ENCODE peak calls at places on chromosomes 3 and 15, in eight cellular contexts. O is brain pericyte, M is T-helper 9 cell, A is head of caudate nucleus, B is cardiac fibroblast, C is upper lobe of right lung, Z is bronchial epithelial cell, G is lower lobe of right lung. H is an unnamed sample.
A peak's percentile ranks its signal among the peaks of the same experiment; 100 is the strongest.

GRCh38 chr3:69567026-69567767 is 172.1 kb upstream of the MITF start:
- DNase-seq in O (no peak), M (no peak), A (no peak), B (no peak), C (no peak), Z (peak; percentile 43), G (no peak), H (no peak)

GRCh38 chr3:51397389-51397788 is 6.3 kb downstream of the RBM15B start:
- DNase-seq in O (no peak), M (no peak), A (no peak), B (no peak), C (no peak), Z (no peak), G (no peak), H (no peak)

GRCh38 chr15:43912991-43913927 is 86.5 kb downstream of the WDR76 start:
- DNase-seq in O (peak; percentile 83), M (no peak), A (peak; percentile 42), B (peak; percentile 98), C (no peak), Z (peak; percentile 97), G (no peak), H (no peak)

GRCh38 chr3:197399486-197399885 is 101.1 kb upstream of the DLG1 start:
- DNase-seq in O (no peak), M (no peak), A (no peak), B (no peak), C (peak; percentile 8), Z (no peak), G (no peak), H (no peak)

GRCh38 chr3:33980252-33980651 is 181.8 kb downstream of the PDCD6IP start:
- DNase-seq in O (peak; percentile 62), M (no peak), A (no peak), B (peak; percentile 85), C (no peak), Z (peak; percentile 75), G (no peak), H (peak; percentile 9)

GRCh38 chr3:50296721-50297383 is 2.4 kb downstream of the HYAL3 start:
- DNase-seq in O (no peak), M (no peak), A (no peak), B (no peak), C (no peak), Z (no peak), G (no peak), H (no peak)

GRCh38 chr3:37863949-37864822 is 2.5 kb downstream of the CTDSPL start:
- DNase-seq in O (no peak), M (no peak), A (no peak), B (no peak), C (no peak), Z (peak; percentile 18), G (no peak), H (peak; percentile 61)

GRCh38 chr3:54028372-54028771 is 94.0 kb upstream of the CACNA2D3 start:
- DNase-seq in O (no peak), M (no peak), A (no peak), B (no peak), C (no peak), Z (no peak), G (no peak), H (no peak)

GRCh38 chr3:64291345-64291744 is 66.1 kb upstream of the PRICKLE2 start:
- DNase-seq in O (no peak), M (no peak), A (no peak), B (peak; percentile 97), C (no peak), Z (peak; percentile 95), G (no peak), H (no peak)

GRCh38 chr3:143119009-143119914 is at the start of gene CHST2:
- DNase-seq in O (no peak), M (peak; percentile 13), A (peak; percentile 69), B (peak; percentile 78), C (peak; percentile 85), Z (peak; percentile 41), G (peak; percentile 74), H (peak; percentile 80)

GRCh38 chr3:46127503-46127902 is 80.6 kb downstream of the CCR1 start:
- DNase-seq in O (peak; percentile 13), M (no peak), A (no peak), B (peak; percentile 93), C (no peak), Z (peak; percentile 88), G (no peak), H (no peak)

GRCh38 chr3:33717616-33717865 is 513 bp downstream of the CLASP2 start:
- DNase-seq in O (no peak), M (no peak), A (peak; percentile 35), B (peak; percentile 71), C (no peak), Z (no peak), G (peak; percentile 84), H (no peak)

GRCh38 chr15:67146214-67146613 is 80.8 kb downstream of the SMAD3 start:
- DNase-seq in O (no peak), M (no peak), A (no peak), B (peak; percentile 88), C (no peak), Z (peak; percentile 56), G (no peak), H (no peak)

GRCh38 chr3:22175899-22176298 is 424.9 kb upstream of the ZNF385D start:
- DNase-seq in O (no peak), M (no peak), A (no peak), B (peak; percentile 19), C (no peak), Z (no peak), G (no peak), H (no peak)

GRCh38 chr3:128100126-128100525 is 23.5 kb downstream of the RUVBL1 start:
- DNase-seq in O (no peak), M (no peak), A (no peak), B (no peak), C (no peak), Z (no peak), G (no peak), H (no peak)

GRCh38 chr3:100335137-100335833 is 728 bp downstream of the NIT2 start:
- DNase-seq in O (no peak), M (no peak), A (no peak), B (peak; percentile 26), C (no peak), Z (peak; percentile 32), G (peak; percentile 53), H (peak; percentile 3)

GRCh38 chr15:86892774-86893449 is 813.2 kb downstream of the AGBL1 start:
- DNase-seq in O (no peak), M (no peak), A (no peak), B (peak; percentile 22), C (no peak), Z (peak; percentile 19), G (no peak), H (no peak)

GRCh38 chr3:73074681-73075305 is 13.3 kb downstream of the EBLN2 start:
- DNase-seq in O (no peak), M (no peak), A (no peak), B (no peak), C (no peak), Z (no peak), G (no peak), H (no peak)

GRCh38 chr3:117306299-117306698 is 596.7 kb downstream of the TUSC7 start:
- DNase-seq in O (no peak), M (no peak), A (no peak), B (no peak), C (no peak), Z (no peak), G (no peak), H (no peak)

GRCh38 chr15:91098451-91098850 is 1.6 kb upstream of the SV2B start:
- DNase-seq in O (no peak), M (no peak), A (no peak), B (no peak), C (no peak), Z (no peak), G (no peak), H (no peak)

GRCh38 chr3:123357275-123357674 is 91.6 kb downstream of the ADCY5 start:
- DNase-seq in O (no peak), M (no peak), A (no peak), B (no peak), C (no peak), Z (no peak), G (no peak), H (no peak)